ENCODE peak calls at places on chromosomes 3 and 15, in nine cellular contexts. K is GM10248; X is activated CD8-positive, alpha-beta T cell treated with anti-CD3 and anti-CD28 coated beads for 36 hours; S is GM23338; U is stimulated activated CD8-positive, alpha-beta memory T cell treated with anti-CD3 and anti-CD28 coated beads, Interleukin-15, amount 100 ng/mL, for 4 hours; A is endothelial cell of umbilical vein; Y is WERI-Rb-1; B is central memory CD4-positive, alpha-beta T cell; F is COR-L47. O is an unnamed sample.

GRCh38 chr15:25947336-25948080 is 84.4 kb upstream of the ATP10A start:
- DNase-seq in B (no peak), X (peak), F (peak), Y (peak), S (peak), U (no peak), K (no peak), A (no peak), O (no peak)

GRCh38 chr3:124078978-124079911 is 87.3 kb upstream of the ROPN1 start:
- DNase-seq in F (peak), A (peak), X (peak), Y (peak), K (no peak), B (no peak), U (no peak), S (peak), O (no peak)

GRCh38 chr3:139312959-139313358 is 30.9 kb upstream of the MRPS22 start:
- DNase-seq in B (no peak), K (no peak), Y (no peak), X (no peak), S (no peak), F (no peak), A (no peak), U (no peak), O (no peak)

GRCh38 chr3:149026718-149027117 is 35.4 kb downstream of the GYG1 start:
- DNase-seq in Y (no peak), F (no peak), K (no peak), X (no peak), U (no peak), S (no peak), B (no peak), A (no peak), O (no peak)

GRCh38 chr3:186515115-186515514 is 29.1 kb downstream of the CRYGS start:
- DNase-seq in B (peak), U (no peak), A (no peak), Y (no peak), X (peak), F (no peak), K (no peak), S (no peak), O (no peak)

GRCh38 chr15:39171944-39172368 is 408.9 kb upstream of the THBS1 start:
- DNase-seq in K (no peak), S (peak), B (no peak), X (peak), A (peak), U (no peak), Y (peak), F (peak), O (no peak)

GRCh38 chr3:71688121-71688520 is 37.1 kb downstream of the EIF4E3 start:
- DNase-seq in F (no peak), S (no peak), X (no peak), Y (no peak), U (no peak), B (no peak), A (no peak), K (no peak), O (no peak)

GRCh38 chr3:108022316-108023150 is 68.3 kb downstream of the CD47 start:
- DNase-seq in U (no peak), S (no peak), A (no peak), B (no peak), X (no peak), Y (no peak), K (no peak), F (no peak), O (no peak)

GRCh38 chr3:138348950-138349739 is 766 bp downstream of the MRAS start:
- DNase-seq in U (no peak), F (peak), S (peak), K (no peak), X (no peak), B (no peak), Y (peak), A (peak), O (no peak)

GRCh38 chr15:101248274-101248673 is 3.6 kb downstream of the CHSY1 start:
- DNase-seq in B (no peak), X (peak), K (no peak), A (no peak), Y (no peak), S (no peak), F (no peak), U (no peak), O (no peak)